ENCODE peak calls at places on chromosomes 5 and 9, in four cellular contexts. I, A, D and H are unnamed samples.

GRCh38 chr9:29514862-29515261 is 1941.6 kb upstream of the C9orf72 start:
- DNase-seq in I (no peak), A (no peak), D (no peak), H (no peak)

GRCh38 chr5:6187501-6187900 is 190.8 kb downstream of the MED10 start:
- DNase-seq in I (no peak), A (no peak), D (no peak), H (no peak)

GRCh38 chr5:166338801-166339200 is 1952.6 kb upstream of the WWC1 start:
- DNase-seq in I (no peak), A (no peak), D (no peak), H (no peak)

GRCh38 chr9:114691046-114691955 is 9.3 kb upstream of the TEX48 start:
- DNase-seq in I (no peak), A (peak), D (no peak), H (peak)

GRCh38 chr9:99259231-99259918 is 37.3 kb downstream of the SEC61B start:
- DNase-seq in I (peak), A (peak), D (no peak), H (no peak)

GRCh38 chr9:135310134-135310533 is 169.4 kb upstream of the PPP1R26 start:
- DNase-seq in I (no peak), A (no peak), D (no peak), H (no peak)

GRCh38 chr5:111641533-111642230 is 115.3 kb downstream of the NREP start:
- DNase-seq in I (no peak), A (peak), D (no peak), H (no peak)

GRCh38 chr5:111548992-111549649 is 36.8 kb upstream of the STARD4 start:
- DNase-seq in I (no peak), A (no peak), D (no peak), H (no peak)

GRCh38 chr5:68214472-68215207 is 916 bp upstream of the PIK3R1 start:
- DNase-seq in I (peak), A (peak), D (no peak), H (no peak)

GRCh38 chr5:59069438-59070079 is 486.7 kb downstream of the RAB3C start:
- DNase-seq in I (no peak), A (peak), D (no peak), H (no peak)

GRCh38 chr5:107455111-107455544 is 215.6 kb downstream of the EFNA5 start:
- DNase-seq in I (no peak), A (no peak), D (no peak), H (no peak)

GRCh38 chr5:58314356-58315045 is 145.4 kb downstream of the PLK2 start:
- DNase-seq in I (no peak), A (no peak), D (no peak), H (no peak)

GRCh38 chr5:170273968-170274710 is 23.4 kb downstream of the LCP2 start:
- DNase-seq in I (no peak), A (no peak), D (peak), H (peak)

GRCh38 chr9:122562134-122562760 is 9.3 kb downstream of the OR1N2 start:
- DNase-seq in I (no peak), A (no peak), D (no peak), H (peak)

GRCh38 chr5:172435362-172436077 is 18.8 kb downstream of the SH3PXD2B start:
- DNase-seq in I (no peak), A (no peak), D (no peak), H (no peak)

GRCh38 chr5:1320436-1321344 is 24.2 kb downstream of the CLPTM1L start:
- DNase-seq in I (peak), A (no peak), D (no peak), H (no peak)

GRCh38 chr5:159106193-159106568 is 6.5 kb upstream of the EBF1 start:
- DNase-seq in I (peak), A (no peak), D (no peak), H (no peak)

GRCh38 chr9:6667633-6668280 is 22.2 kb upstream of the GLDC start:
- DNase-seq in I (no peak), A (peak), D (no peak), H (peak)

GRCh38 chr9:108885643-108886348 is 23.7 kb downstream of the ACTL7A start:
- DNase-seq in I (no peak), A (peak), D (no peak), H (peak)

GRCh38 chr5:78533356-78533755 is 115.2 kb downstream of the LHFPL2 start:
- DNase-seq in I (no peak), A (peak), D (no peak), H (no peak)